ENCODE peak calls at places on chromosomes 13 and 19, in four cellular contexts. J, Z, C and M are unnamed samples.

GRCh38 chr19:22354665-22355064 is 67.5 kb downstream of the ZNF98 start:
- DNase-seq in J (no peak), C (no peak), Z (no peak), M (no peak)

GRCh38 chr19:3710265-3710812 is 2.2 kb downstream of the TJP3 start:
- DNase-seq in Z (peak; percentile 90), C (peak; percentile 79), J (peak; percentile 45), M (peak; percentile 20)

GRCh38 chr13:24664726-24665409 is 15.3 kb upstream of the ATP12A start:
- DNase-seq in Z (no peak), J (no peak), C (no peak), M (no peak)

GRCh38 chr13:74246398-74246975 is 112.3 kb upstream of the KLF12 start:
- DNase-seq in J (no peak), C (no peak), Z (no peak), M (no peak)

GRCh38 chr13:20702530-20702929 is 969 bp upstream of the IL17D start:
- DNase-seq in J (no peak), Z (no peak), C (no peak), M (no peak)

GRCh38 chr19:53905787-53906186 is 3.3 kb upstream of the CACNG7 start:
- DNase-seq in C (no peak), J (no peak), Z (no peak), M (no peak)

GRCh38 chr13:36453518-36453917 is 21.2 kb downstream of the CCNA1 start:
- DNase-seq in Z (no peak), J (no peak), C (no peak), M (no peak)

GRCh38 chr19:3868770-3869456 is at the start of gene ZFR2:
- DNase-seq in J (peak; percentile 83), C (peak; percentile 36), Z (no peak), M (peak; percentile 86)

GRCh38 chr13:100610399-100611347 is 22.1 kb upstream of the GGACT start:
- DNase-seq in C (no peak), Z (no peak), J (no peak), M (no peak)

GRCh38 chr19:38661996-38662395 is 14.5 kb downstream of the ACTN4 start:
- DNase-seq in C (no peak), J (no peak), Z (no peak), M (no peak)

GRCh38 chr13:110431851-110432294 is 124.8 kb downstream of the COL4A2 start:
- DNase-seq in C (no peak), Z (no peak), J (no peak), M (peak; percentile 74)

GRCh38 chr19:6498294-6499036 is 3.6 kb downstream of the TUBB4A start:
- DNase-seq in J (no peak), Z (no peak), C (no peak), M (no peak)

GRCh38 chr19:8212916-8213315 is 3.7 kb downstream of the CERS4 start:
- DNase-seq in C (no peak), Z (no peak), J (no peak), M (no peak)

GRCh38 chr19:17677002-17677401 is 11.2 kb downstream of the UNC13A start:
- DNase-seq in J (peak; percentile 45), C (peak; percentile 71), Z (peak; percentile 12), M (no peak)

GRCh38 chr13:57629821-57630235 is 1.7 kb upstream of the PCDH17 start:
- DNase-seq in Z (no peak), J (peak; percentile 98), C (no peak), M (peak; percentile 95)

GRCh38 chr13:74870865-74871264 is 611.1 kb downstream of the TBC1D4 start:
- DNase-seq in C (no peak), J (no peak), Z (no peak), M (no peak)

GRCh38 chr19:32017341-32017948 is 328.0 kb upstream of the ZNF507 start:
- DNase-seq in J (no peak), C (no peak), Z (no peak), M (no peak)

GRCh38 chr19:8355631-8356402 is 8.1 kb upstream of the ANGPTL4 start:
- DNase-seq in C (peak; percentile 86), J (no peak), Z (peak; percentile 72), M (no peak)

GRCh38 chr13:46607768-46608553 is 55.0 kb downstream of the LRCH1 start:
- DNase-seq in J (no peak), C (no peak), Z (peak; percentile 92), M (no peak)

GRCh38 chr19:38786572-38787265 is 2.3 kb upstream of the LGALS7B start:
- DNase-seq in J (no peak), C (no peak), Z (no peak), M (no peak)

GRCh38 chr19:20422616-20423205 is 142.9 kb downstream of the ZNF737 start:
- DNase-seq in J (no peak), Z (no peak), C (no peak), M (no peak)

GRCh38 chr19:55599468-55600335 is at the start of the genes FIZ1 and ZNF524:
- DNase-seq in Z (peak; percentile 98), J (peak; percentile 98), C (peak; percentile 99), M (peak; percentile 92)

GRCh38 chr19:16188521-16188920 is 3.3 kb downstream of the FAM32A start:
- DNase-seq in J (no peak), Z (no peak), C (no peak), M (no peak)

GRCh38 chr19:30479231-30479630 is 107.0 kb downstream of the ZNF536 start:
- DNase-seq in J (no peak), Z (no peak), C (no peak), M (peak; percentile 60)

GRCh38 chr13:77741587-77741972 is 44.1 kb downstream of the SLAIN1 start:
- DNase-seq in Z (no peak), J (no peak), C (no peak), M (no peak)

GRCh38 chr13:87821512-87821911 is 150.3 kb downstream of the SLITRK5 start:
- DNase-seq in J (no peak), C (no peak), Z (no peak), M (no peak)

GRCh38 chr19:7916908-7917291 is 2.3 kb downstream of the TGFBR3L start:
- DNase-seq in Z (no peak), C (no peak), J (no peak), M (no peak)

GRCh38 chr13:24274452-24274971 is 34.9 kb upstream of the C1QTNF9 start:
- DNase-seq in Z (no peak), J (no peak), C (no peak), M (no peak)

GRCh38 chr13:34044041-34044440 is 226.1 kb downstream of the RFC3 start:
- DNase-seq in J (no peak), Z (no peak), C (no peak), M (no peak)

GRCh38 chr13:50156140-50156539 is 140.9 kb downstream of the KCNRG start:
- DNase-seq in Z (peak; percentile 35), C (no peak), J (no peak), M (no peak)
- TF ChIP-seq FOXJ3 in Z (no peak), C (no peak), J (no peak), M (no peak)

GRCh38 chr19:35977446-35978222 is 17.4 kb upstream of the SDHAF1 start:
- DNase-seq in J (peak; percentile 86), Z (peak; percentile 53), C (peak; percentile 53), M (peak; percentile 59)
- TF ChIP-seq FOXJ3 in J (no peak), Z (no peak), C (no peak), M (no peak)

GRCh38 chr19:11478167-11479089 is 2.4 kb downstream of the ELAVL3 start:
- DNase-seq in Z (no peak), C (peak; percentile 32), J (no peak), M (no peak)

GRCh38 chr19:11475861-11476260 is 5.0 kb downstream of the ELAVL3 start:
- DNase-seq in C (no peak), J (no peak), Z (no peak), M (no peak)

GRCh38 chr19:11479090-11479469 is 1.8 kb downstream of the ELAVL3 start:
- DNase-seq in C (no peak), J (no peak), Z (no peak), M (no peak)

GRCh38 chr19:11479470-11480080 is 1.3 kb downstream of the ELAVL3 start:
- DNase-seq in C (peak; percentile 93), J (peak; percentile 93), Z (peak; percentile 41), M (peak; percentile 98)

GRCh38 chr19:11473725-11474124 is 7.1 kb downstream of the ELAVL3 start:
- DNase-seq in J (no peak), Z (no peak), C (no peak), M (peak; percentile 70)
- TF ChIP-seq FOXJ3 in J (no peak), Z (no peak), C (no peak), M (no peak)

DNA sequence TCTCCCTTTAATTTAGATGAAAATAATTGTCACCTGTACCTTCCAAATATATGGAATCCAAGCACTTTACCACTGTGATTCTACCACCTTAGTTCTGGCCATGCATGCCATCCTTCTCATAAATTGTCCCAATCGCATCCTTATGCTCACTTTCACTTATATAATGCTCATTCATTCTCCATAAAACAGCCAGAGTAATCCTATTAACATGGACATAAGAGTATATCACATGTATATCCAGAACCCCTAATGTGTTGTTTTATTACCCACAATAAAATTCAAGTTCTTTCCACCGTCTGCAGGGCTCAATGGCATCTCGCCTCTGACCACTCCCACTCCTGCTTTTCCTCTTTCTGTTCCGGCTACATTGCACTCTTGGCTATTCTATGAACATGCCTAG is 597.5 kb upstream of the MIR17HG start:
- DNase-seq in J (no peak), C (no peak), Z (no peak), M (no peak)
- TF ChIP-seq FOXJ3 in J (no peak), C (no peak), Z (no peak), M (no peak)

GRCh38 chr19:48481191-48481500 is 12.0 kb downstream of the CYTH2 start:
- DNase-seq in J (no peak), Z (no peak), C (no peak), M (no peak)

GRCh38 chr19:48480151-48480475 is 10.9 kb downstream of the CYTH2 start:
- DNase-seq in Z (no peak), J (peak; percentile 73), C (no peak), M (no peak)

GRCh38 chr19:48481846-48482639 is 12.9 kb downstream of the CYTH2 start:
- DNase-seq in C (no peak), J (no peak), Z (no peak), M (no peak)

GRCh38 chr19:48479686-48480085 is 10.5 kb downstream of the CYTH2 start:
- DNase-seq in J (no peak), C (no peak), Z (no peak), M (peak; percentile 19)

GRCh38 chr19:48480476-48481190 is 11.5 kb downstream of the CYTH2 start:
- DNase-seq in C (no peak), J (peak; percentile 44), Z (no peak), M (no peak)
- TF ChIP-seq FOXJ3 in C (no peak), J (no peak), Z (no peak), M (no peak)

GRCh38 chr19:13095934-13096890 is 6.4 kb downstream of the LYL1 start:
- DNase-seq in C (peak; percentile 89), J (peak; percentile 75), Z (peak; percentile 67), M (peak; percentile 86)
- TF ChIP-seq FOXJ3 in C (no peak), J (no peak), Z (no peak), M (no peak)